ENCODE peak calls at places on chromosomes 7 and 10, in five cellular contexts. A is stimulated activated CD4-positive, alpha-beta T cell treated with anti-CD3 and anti-CD28 coated beads, Interleukin-12 subunit alpha, Interleukin-12 subunit beta, amount 100 ng/mL, for 4 hours; V is CD4-positive, alpha-beta T cell; Q is T-cell; C is HT1080. S is an unnamed sample.

GRCh38 chr7:138864667-138865066 is 66.7 kb upstream of the ATP6V0A4 start:
- DNase-seq in A (no peak), V (no peak), Q (no peak), C (peak), S (no peak)

GRCh38 chr10:52486840-52487611 is 172.9 kb downstream of the DKK1 start:
- DNase-seq in A (no peak), V (no peak), Q (no peak), C (peak), S (no peak)

GRCh38 chr7:92925876-92926696 is 89.7 kb upstream of the CDK6 start:
- DNase-seq in A (no peak), V (no peak), Q (no peak), C (no peak), S (no peak)

GRCh38 chr10:84820121-84820520 is 491.7 kb downstream of the CCSER2 start:
- DNase-seq in A (no peak), V (no peak), Q (no peak), C (no peak), S (no peak)

GRCh38 chr7:64888901-64889685 is 14.0 kb upstream of the ZNF273 start:
- DNase-seq in A (no peak), V (no peak), Q (no peak), C (no peak), S (no peak)

GRCh38 chr10:43342279-43343125 is 28.9 kb upstream of the FXYD4 start:
- DNase-seq in A (no peak), V (no peak), Q (no peak), C (no peak), S (no peak)

GRCh38 chr10:31697271-31698168 is 231.1 kb downstream of the ARHGAP12 start:
- DNase-seq in A (no peak), V (no peak), Q (no peak), C (peak), S (no peak)

GRCh38 chr10:109089779-109090178 is 833.5 kb downstream of the XPNPEP1 start:
- DNase-seq in A (no peak), V (no peak), Q (no peak), C (no peak), S (no peak)

GRCh38 chr7:31043035-31043434 is 9.1 kb upstream of the ADCYAP1R1 start:
- DNase-seq in A (no peak), V (no peak), Q (no peak), C (no peak), S (no peak)

GRCh38 chr7:70693690-70694356 is 438.1 kb upstream of the GALNT17 start:
- DNase-seq in A (peak), V (peak), Q (peak), C (peak), S (peak)

GRCh38 chr7:133095119-133095671 is 13.3 kb upstream of the CHCHD3 start:
- DNase-seq in A (no peak), V (no peak), Q (no peak), C (no peak), S (no peak)

GRCh38 chr10:123860209-123860608 is 31.4 kb downstream of the CPXM2 start:
- DNase-seq in A (no peak), V (no peak), Q (no peak), C (no peak), S (no peak)

GRCh38 chr7:74475987-74476350 is 22.3 kb downstream of the GTF2IRD1 start:
- DNase-seq in A (no peak), V (no peak), Q (no peak), C (no peak), S (no peak)

GRCh38 chr10:126839094-126839761 is 66.0 kb upstream of the DOCK1 start:
- DNase-seq in A (no peak), V (no peak), Q (no peak), C (no peak), S (no peak)

GRCh38 chr7:91880413-91881241 is at the start of gene MTERF1:
- DNase-seq in A (peak), V (peak), Q (peak), C (peak), S (peak)

GRCh38 chr7:116030626-116031276 is at the start of gene TFEC:
- DNase-seq in A (no peak), V (no peak), Q (no peak), C (peak), S (no peak)

GRCh38 chr7:37758467-37758866 is 74.9 kb downstream of the GPR141 start:
- DNase-seq in A (no peak), V (no peak), Q (no peak), C (no peak), S (no peak)